ENCODE peak calls at places on chromosomes 5 and 9, in six cellular contexts. One of them, this sample, is unnamed.

GRCh38 chr5:15695171-15695676 is 195.2 kb downstream of the FBXL7 start:
- DNase-seq in IMR-90: peak; percentile 50
- DNase-seq in mesendoderm: no peak
- DNase-seq in adipocyte: peak; percentile 64
- DNase-seq in neural progenitor cell: no peak
- DNase-seq in endodermal cell: peak; percentile 60
- DNase-seq in this sample: no peak

GRCh38 chr5:178078197-178078995 is 34.9 kb upstream of the N4BP3 start:
- DNase-seq in IMR-90: peak; percentile 82
- DNase-seq in mesendoderm: no peak
- DNase-seq in adipocyte: peak; percentile 87
- DNase-seq in neural progenitor cell: no peak
- DNase-seq in endodermal cell: no peak
- DNase-seq in this sample: no peak

GRCh38 chr5:154652746-154653417 is 102.3 kb upstream of the LARP1 start:
- DNase-seq in IMR-90: no peak
- DNase-seq in mesendoderm: no peak
- DNase-seq in adipocyte: no peak
- DNase-seq in neural progenitor cell: no peak
- DNase-seq in endodermal cell: no peak
- DNase-seq in this sample: no peak

GRCh38 chr9:98121096-98121495 is 2.1 kb upstream of the TRIM14 start:
- DNase-seq in IMR-90: no peak
- DNase-seq in mesendoderm: no peak
- DNase-seq in adipocyte: no peak
- DNase-seq in neural progenitor cell: no peak
- DNase-seq in endodermal cell: no peak
- DNase-seq in this sample: no peak

GRCh38 chr5:178825444-178825843 is 34.3 kb upstream of the ZNF354B start:
- DNase-seq in IMR-90: no peak
- DNase-seq in mesendoderm: no peak
- DNase-seq in adipocyte: no peak
- DNase-seq in neural progenitor cell: no peak
- DNase-seq in endodermal cell: no peak
- DNase-seq in this sample: no peak

GRCh38 chr9:121658591-121658990 is 7.2 kb downstream of the DAB2IP start:
- DNase-seq in IMR-90: no peak
- DNase-seq in mesendoderm: no peak
- DNase-seq in adipocyte: no peak
- DNase-seq in neural progenitor cell: no peak
- DNase-seq in endodermal cell: no peak
- DNase-seq in this sample: no peak

GRCh38 chr5:80481019-80481893 is 6.6 kb upstream of the FAM151B start:
- DNase-seq in IMR-90: peak; percentile 60
- DNase-seq in mesendoderm: peak; percentile 72
- DNase-seq in adipocyte: peak; percentile 70
- DNase-seq in neural progenitor cell: peak; percentile 57
- DNase-seq in endodermal cell: peak; percentile 66
- DNase-seq in this sample: no peak

GRCh38 chr5:59418766-59419165 is 474.8 kb downstream of the PDE4D start:
- DNase-seq in IMR-90: no peak
- DNase-seq in mesendoderm: peak; percentile 41
- DNase-seq in adipocyte: no peak
- DNase-seq in neural progenitor cell: no peak
- DNase-seq in endodermal cell: no peak
- DNase-seq in this sample: no peak

GRCh38 chr9:73183917-73184861 is 32.5 kb downstream of the ANXA1 start:
- DNase-seq in IMR-90: peak; percentile 65
- DNase-seq in mesendoderm: peak; percentile 29
- DNase-seq in adipocyte: peak; percentile 88
- DNase-seq in neural progenitor cell: peak; percentile 32
- DNase-seq in endodermal cell: no peak
- DNase-seq in this sample: no peak

GRCh38 chr5:3602713-3603502 is 7.3 kb downstream of the IRX1 start:
- DNase-seq in IMR-90: no peak
- DNase-seq in mesendoderm: peak; percentile 64
- DNase-seq in adipocyte: no peak
- DNase-seq in neural progenitor cell: peak; percentile 67
- DNase-seq in endodermal cell: peak; percentile 87
- DNase-seq in this sample: no peak

GRCh38 chr9:132026932-132027585 is 52.6 kb downstream of the MED27 start:
- DNase-seq in IMR-90: peak; percentile 74
- DNase-seq in mesendoderm: peak; percentile 90
- DNase-seq in adipocyte: peak; percentile 80
- DNase-seq in neural progenitor cell: no peak
- DNase-seq in endodermal cell: no peak
- DNase-seq in this sample: peak; percentile 82

GRCh38 chr5:1110930-1111726 is 735 bp downstream of the SLC12A7 start:
- DNase-seq in IMR-90: no peak
- DNase-seq in mesendoderm: peak; percentile 29
- DNase-seq in adipocyte: peak; percentile 54
- DNase-seq in neural progenitor cell: peak; percentile 74
- DNase-seq in endodermal cell: peak; percentile 76
- DNase-seq in this sample: no peak

DNA sequence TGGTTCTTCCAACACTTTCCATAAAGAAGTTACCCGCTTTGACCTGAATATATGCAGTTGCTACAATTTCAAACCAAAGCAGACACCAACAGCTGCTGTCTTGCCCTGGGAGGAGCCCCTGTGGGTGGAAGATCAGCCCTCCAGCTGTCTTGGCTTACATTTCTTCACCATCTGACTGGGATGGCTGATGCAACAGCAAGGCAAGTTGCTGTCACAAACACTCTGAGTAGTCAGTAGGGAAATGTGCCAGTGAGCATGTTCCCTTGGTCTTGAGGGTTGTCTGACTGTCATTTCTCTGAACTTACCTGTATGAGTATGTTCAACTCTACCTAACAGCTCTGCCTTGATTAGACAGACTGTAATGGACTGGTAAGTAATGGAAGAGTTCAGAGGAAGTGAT is 152.9 kb downstream of the SGCD start:
- DNase-seq in IMR-90: peak; percentile 92
- DNase-seq in mesendoderm: peak; percentile 35
- DNase-seq in adipocyte: peak; percentile 89
- DNase-seq in neural progenitor cell: no peak
- DNase-seq in endodermal cell: no peak
- DNase-seq in this sample: no peak
- H3K9ac ChIP-seq in IMR-90: no peak overlapping the region
- H3K9ac ChIP-seq in mesendoderm: no peak overlapping the region
- H3K9ac ChIP-seq in adipocyte: peak overlapping the region; percentile 3
- H3K9ac ChIP-seq in neural progenitor cell: no peak overlapping the region
- H3K9ac ChIP-seq in endodermal cell: no peak overlapping the region
- H3K9ac ChIP-seq in this sample: no peak overlapping the region

GRCh38 chr9:136242908-136243525 is 2.6 kb downstream of the QSOX2 start:
- DNase-seq in IMR-90: no peak
- DNase-seq in mesendoderm: peak; percentile 42
- DNase-seq in adipocyte: no peak
- DNase-seq in neural progenitor cell: no peak
- DNase-seq in endodermal cell: no peak
- DNase-seq in this sample: no peak
- H3K9ac ChIP-seq in IMR-90: no peak overlapping the region
- H3K9ac ChIP-seq in mesendoderm: no peak overlapping the region
- H3K9ac ChIP-seq in adipocyte: no peak overlapping the region
- H3K9ac ChIP-seq in neural progenitor cell: no peak overlapping the region
- H3K9ac ChIP-seq in endodermal cell: no peak overlapping the region
- H3K9ac ChIP-seq in this sample: no peak overlapping the region

DNA sequence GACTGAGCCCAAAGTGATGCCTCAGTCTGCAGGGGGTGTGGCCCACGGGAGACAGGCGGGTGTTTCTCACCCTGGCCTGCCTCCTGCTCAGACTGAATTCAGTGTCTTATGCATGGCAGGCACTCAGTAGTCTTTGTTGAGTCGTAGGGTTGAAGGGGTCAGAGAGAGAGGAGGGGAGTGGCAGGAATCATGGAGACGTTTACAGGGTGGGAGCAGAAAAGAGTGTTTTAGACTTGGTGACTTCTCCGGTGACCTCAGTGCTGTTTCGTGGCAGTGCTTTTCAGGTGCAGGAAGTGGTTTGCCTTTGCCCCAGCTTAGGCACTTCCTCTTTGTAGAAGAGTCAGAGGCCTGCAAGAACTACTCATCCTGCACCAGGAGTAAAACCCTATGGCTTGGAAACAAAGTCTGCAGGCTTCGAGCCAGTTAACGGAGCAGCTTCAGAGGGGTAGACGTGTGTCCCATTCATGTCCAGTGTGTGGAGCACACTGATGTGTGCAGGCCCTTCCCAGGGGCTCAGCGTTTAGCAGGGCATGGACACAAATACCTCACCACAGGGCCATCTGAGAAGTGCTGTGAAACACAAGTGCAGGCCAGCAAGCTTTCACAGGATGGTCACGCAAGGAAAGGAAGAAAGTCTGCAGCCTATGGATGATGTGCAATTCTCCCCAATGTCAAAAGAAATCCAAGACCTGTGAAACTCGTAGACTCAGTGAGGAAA is 24.5 kb upstream of the SEMA4D start:
- DNase-seq in IMR-90: no peak
- DNase-seq in mesendoderm: no peak
- DNase-seq in adipocyte: no peak
- DNase-seq in neural progenitor cell: no peak
- DNase-seq in endodermal cell: no peak
- DNase-seq in this sample: no peak
- H3K9ac ChIP-seq in IMR-90: no peak overlapping the region
- H3K9ac ChIP-seq in mesendoderm: no peak overlapping the region
- H3K9ac ChIP-seq in adipocyte: no peak overlapping the region
- H3K9ac ChIP-seq in neural progenitor cell: no peak overlapping the region
- H3K9ac ChIP-seq in endodermal cell: no peak overlapping the region
- H3K9ac ChIP-seq in this sample: no peak overlapping the region

DNA sequence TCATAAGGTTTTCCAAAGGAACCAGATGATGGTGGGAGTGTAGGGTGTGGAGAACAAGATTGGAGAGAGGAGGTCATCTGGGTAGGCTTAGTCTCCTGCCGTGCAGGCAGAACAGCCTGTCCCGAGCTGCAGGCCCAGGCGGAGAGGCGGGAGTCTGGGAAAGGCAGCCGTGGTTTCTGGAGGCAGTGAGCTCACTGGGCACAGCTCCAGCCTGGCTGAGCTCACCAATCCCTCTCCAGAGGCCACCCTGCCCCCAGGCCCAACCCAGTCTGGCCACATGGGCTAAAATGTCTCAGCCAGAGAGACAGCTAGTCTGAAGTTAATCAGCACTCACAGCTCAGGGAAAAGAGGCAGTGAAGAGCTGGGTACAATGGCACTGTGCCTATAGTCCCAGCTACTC is 12.3 kb downstream of the P4HA2 start:
- DNase-seq in IMR-90: peak; percentile 98
- DNase-seq in mesendoderm: peak; percentile 13
- DNase-seq in adipocyte: peak; percentile 99
- DNase-seq in neural progenitor cell: no peak
- DNase-seq in endodermal cell: no peak
- DNase-seq in this sample: peak; percentile 73
- H3K9ac ChIP-seq in IMR-90: peak overlapping the region; percentile 29
- H3K9ac ChIP-seq in mesendoderm: no peak overlapping the region
- H3K9ac ChIP-seq in adipocyte: peak overlapping the region; percentile 28
- H3K9ac ChIP-seq in neural progenitor cell: no peak overlapping the region
- H3K9ac ChIP-seq in endodermal cell: no peak overlapping the region
- H3K9ac ChIP-seq in this sample: peak overlapping the region; percentile 61

GRCh38 chr5:52759381-52759780 is 28.3 kb upstream of the ITGA1 start:
- DNase-seq in IMR-90: peak; percentile 82
- DNase-seq in mesendoderm: no peak
- DNase-seq in adipocyte: no peak
- DNase-seq in neural progenitor cell: no peak
- DNase-seq in endodermal cell: no peak
- DNase-seq in this sample: no peak
- H3K9ac ChIP-seq in IMR-90: no peak overlapping the region
- H3K9ac ChIP-seq in mesendoderm: no peak overlapping the region
- H3K9ac ChIP-seq in adipocyte: no peak overlapping the region
- H3K9ac ChIP-seq in neural progenitor cell: no peak overlapping the region
- H3K9ac ChIP-seq in endodermal cell: no peak overlapping the region
- H3K9ac ChIP-seq in this sample: no peak overlapping the region

GRCh38 chr5:168041583-168041982 is 249.9 kb upstream of the WWC1 start:
- DNase-seq in IMR-90: no peak
- DNase-seq in mesendoderm: no peak
- DNase-seq in adipocyte: no peak
- DNase-seq in neural progenitor cell: no peak
- DNase-seq in endodermal cell: no peak
- DNase-seq in this sample: no peak

GRCh38 chr5:168042284-168043080 is 249.0 kb upstream of the WWC1 start:
- DNase-seq in IMR-90: no peak
- DNase-seq in mesendoderm: no peak
- DNase-seq in adipocyte: peak; percentile 20
- DNase-seq in neural progenitor cell: no peak
- DNase-seq in endodermal cell: no peak
- DNase-seq in this sample: no peak

DNA sequence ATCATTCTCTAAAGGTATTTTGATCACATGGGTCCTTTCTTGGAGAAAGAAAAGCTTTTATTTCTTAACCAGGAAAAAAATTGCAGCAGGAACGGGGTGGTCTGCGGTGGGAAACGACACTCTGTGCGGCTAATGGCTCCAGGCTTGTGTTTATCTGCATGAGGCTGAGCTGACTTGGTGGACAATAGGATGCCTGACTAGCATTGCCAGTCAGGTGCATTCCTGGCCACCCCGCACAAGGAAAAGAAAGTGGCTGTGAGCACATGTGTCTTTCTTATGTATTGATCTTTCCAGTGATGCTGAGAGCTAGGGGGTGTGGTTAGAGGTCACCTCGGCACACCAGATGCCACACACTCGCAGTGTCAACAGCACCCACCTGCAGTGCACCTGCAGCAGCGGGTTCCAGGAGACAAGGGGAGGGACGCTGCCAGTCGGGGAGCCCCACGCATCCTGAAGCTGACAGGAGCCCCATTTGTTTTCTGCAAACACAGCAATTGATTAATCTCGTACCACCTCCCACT is 251.9 kb upstream of the WWC1 start:
- DNase-seq in IMR-90: no peak
- DNase-seq in mesendoderm: no peak
- DNase-seq in adipocyte: no peak
- DNase-seq in neural progenitor cell: peak; percentile 33
- DNase-seq in endodermal cell: no peak
- DNase-seq in this sample: no peak
- H3K9ac ChIP-seq in IMR-90: no peak overlapping the region
- H3K9ac ChIP-seq in mesendoderm: no peak overlapping the region
- H3K9ac ChIP-seq in adipocyte: no peak overlapping the region
- H3K9ac ChIP-seq in neural progenitor cell: no peak overlapping the region
- H3K9ac ChIP-seq in endodermal cell: no peak overlapping the region
- H3K9ac ChIP-seq in this sample: no peak overlapping the region

DNA sequence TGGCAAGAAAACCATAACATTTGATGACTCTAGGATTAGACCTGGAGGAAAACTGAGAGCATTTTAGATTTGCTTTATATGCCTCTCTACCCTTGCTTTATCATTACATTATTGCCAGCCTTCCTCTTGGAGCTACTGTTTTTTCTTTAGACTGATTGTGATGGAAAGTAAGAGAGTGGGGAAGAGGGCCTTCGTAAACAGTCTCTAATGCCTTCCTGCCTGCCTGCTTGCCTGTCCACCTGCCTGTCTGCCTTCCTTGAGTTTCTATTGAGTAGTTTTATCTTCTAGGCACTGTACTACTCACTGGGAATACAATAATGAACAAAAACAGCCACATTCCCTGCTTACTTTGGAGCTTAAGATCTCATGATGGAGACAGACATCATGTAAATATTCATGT is 189.3 kb downstream of the TRPM3 start:
- DNase-seq in IMR-90: no peak
- DNase-seq in mesendoderm: no peak
- DNase-seq in adipocyte: no peak
- DNase-seq in neural progenitor cell: no peak
- DNase-seq in endodermal cell: no peak
- DNase-seq in this sample: no peak
- H3K9ac ChIP-seq in IMR-90: no peak overlapping the region
- H3K9ac ChIP-seq in mesendoderm: no peak overlapping the region
- H3K9ac ChIP-seq in adipocyte: no peak overlapping the region
- H3K9ac ChIP-seq in neural progenitor cell: no peak overlapping the region
- H3K9ac ChIP-seq in endodermal cell: no peak overlapping the region
- H3K9ac ChIP-seq in this sample: no peak overlapping the region

GRCh38 chr9:76621011-76621410 is 143.2 kb upstream of the PCA3 start:
- DNase-seq in IMR-90: no peak
- DNase-seq in mesendoderm: no peak
- DNase-seq in adipocyte: no peak
- DNase-seq in neural progenitor cell: no peak
- DNase-seq in endodermal cell: no peak
- DNase-seq in this sample: no peak
- H3K9ac ChIP-seq in IMR-90: no peak overlapping the region
- H3K9ac ChIP-seq in mesendoderm: no peak overlapping the region
- H3K9ac ChIP-seq in adipocyte: no peak overlapping the region
- H3K9ac ChIP-seq in neural progenitor cell: no peak overlapping the region
- H3K9ac ChIP-seq in endodermal cell: no peak overlapping the region
- H3K9ac ChIP-seq in this sample: no peak overlapping the region

This sample was measured in keratinocyte.